ENCODE peak calls at places on chromosomes 7 and 10, in nine cellular contexts. Y, C, T, S, I, A, Z, W and H are unnamed samples.

GRCh38 chr10:86367339-86367951 is 850 bp upstream of the GRID1 start:
- DNase-seq in W (peak; percentile 71), S (peak; percentile 71), Z (no peak), T (no peak), A (no peak), Y (no peak), C (no peak), I (peak; percentile 59), H (peak; percentile 39)

GRCh38 chr10:113169853-113170455 is 219.9 kb downstream of the TCF7L2 start:
- DNase-seq in S (no peak), Y (peak; percentile 58), W (no peak), C (no peak), Z (no peak), T (no peak), I (no peak), A (no peak), H (no peak)

GRCh38 chr7:21013765-21014502 is 227.2 kb upstream of the SP8 start:
- DNase-seq in C (no peak), T (peak; percentile 75), A (no peak), S (no peak), Z (no peak), I (no peak), Y (no peak), W (no peak), H (no peak)

GRCh38 chr7:18610331-18610948 is 114.9 kb downstream of the HDAC9 start:
- DNase-seq in S (peak; percentile 84), T (peak; percentile 60), Y (peak; percentile 30), Z (peak; percentile 44), A (peak; percentile 25), C (peak; percentile 46), I (peak; percentile 64), W (peak; percentile 11), H (peak; percentile 19)

GRCh38 chr7:20959281-20959680 is 172.6 kb upstream of the SP8 start:
- DNase-seq in S (no peak), Y (no peak), A (no peak), W (no peak), Z (no peak), I (no peak), C (no peak), T (peak; percentile 92), H (no peak)

GRCh38 chr7:100947792-100948191 is 1.5 kb upstream of the MUC3A start:
- DNase-seq in S (no peak), Y (no peak), W (no peak), T (no peak), Z (no peak), I (no peak), A (no peak), C (no peak), H (no peak)

GRCh38 chr10:30433779-30434272 is at the start of gene MAP3K8:
- DNase-seq in A (peak; percentile 93), C (peak; percentile 85), W (peak; percentile 92), Y (peak; percentile 85), I (peak; percentile 93), S (peak; percentile 87), Z (peak; percentile 71), T (peak; percentile 79), H (peak; percentile 93)

GRCh38 chr10:3803295-3803883 is 18.4 kb upstream of the KLF6 start:
- DNase-seq in W (no peak), Z (no peak), C (no peak), S (no peak), A (peak; percentile 71), I (no peak), T (peak; percentile 23), Y (no peak), H (peak; percentile 88)

GRCh38 chr7:154388412-154388811 is 336.2 kb downstream of the DPP6 start:
- DNase-seq in A (no peak), T (no peak), S (no peak), Y (no peak), Z (no peak), I (no peak), C (no peak), W (peak; percentile 88), H (no peak)

GRCh38 chr7:43764039-43764789 is 5.7 kb downstream of the BLVRA start:
- DNase-seq in C (peak; percentile 4), Y (no peak), T (peak; percentile 57), Z (no peak), A (peak; percentile 27), W (no peak), I (no peak), S (no peak), H (no peak)

GRCh38 chr7:32319019-32319382 is 171.2 kb downstream of the LSM5 start:
- DNase-seq in A (no peak), W (no peak), Z (no peak), C (no peak), S (peak; percentile 16), I (no peak), T (no peak), Y (no peak), H (no peak)

GRCh38 chr7:100602889-100603696 is 930 bp downstream of the PCOLCE start:
- DNase-seq in W (peak; percentile 98), I (peak; percentile 83), C (no peak), T (no peak), A (peak; percentile 86), S (peak; percentile 94), Y (no peak), Z (no peak), H (peak; percentile 86)

GRCh38 chr7:139896288-139896687 is 67.2 kb downstream of the TBXAS1 start:
- DNase-seq in T (no peak), I (no peak), Z (no peak), S (no peak), W (no peak), Y (no peak), A (no peak), C (no peak), H (no peak)

GRCh38 chr10:97427571-97428179 is 1.7 kb downstream of the PGAM1 start:
- DNase-seq in Y (no peak), Z (no peak), I (peak; percentile 82), S (peak; percentile 94), W (peak; percentile 33), T (no peak), C (no peak), A (peak; percentile 68), H (peak; percentile 70)

GRCh38 chr7:119713606-119714005 is 559.4 kb upstream of the KCND2 start:
- DNase-seq in Y (no peak), A (no peak), C (no peak), W (no peak), S (no peak), T (no peak), Z (no peak), I (no peak), H (no peak)

GRCh38 chr10:130652544-130652943 is 516.4 kb downstream of the GLRX3 start:
- DNase-seq in Y (no peak), W (no peak), A (no peak), I (no peak), S (no peak), C (no peak), T (no peak), Z (no peak), H (peak; percentile 5)

GRCh38 chr10:71708301-71708703 is 11.3 kb downstream of the C10orf105 start:
- DNase-seq in Y (peak; percentile 24), W (peak; percentile 90), Z (no peak), T (peak; percentile 44), I (peak; percentile 85), S (peak; percentile 82), A (peak; percentile 75), C (peak; percentile 73), H (peak; percentile 57)

GRCh38 chr7:151131622-151132293 is 35.7 kb downstream of the GBX1 start:
- DNase-seq in S (no peak), C (no peak), Z (no peak), A (no peak), T (no peak), I (no peak), Y (no peak), W (peak; percentile 87), H (no peak)

GRCh38 chr7:80611779-80612178 is 26.7 kb upstream of the CD36 start:
- DNase-seq in W (no peak), Y (no peak), I (no peak), A (peak; percentile 40), Z (peak; percentile 21), S (no peak), C (no peak), T (peak; percentile 87), H (peak; percentile 53)
- TF ChIP-seq EZH2phosphoT487 in W (no peak), Y (no peak), I (no peak), A (no peak), Z (no peak), S (no peak), C (no peak), T (no peak), H (no peak)

DNA sequence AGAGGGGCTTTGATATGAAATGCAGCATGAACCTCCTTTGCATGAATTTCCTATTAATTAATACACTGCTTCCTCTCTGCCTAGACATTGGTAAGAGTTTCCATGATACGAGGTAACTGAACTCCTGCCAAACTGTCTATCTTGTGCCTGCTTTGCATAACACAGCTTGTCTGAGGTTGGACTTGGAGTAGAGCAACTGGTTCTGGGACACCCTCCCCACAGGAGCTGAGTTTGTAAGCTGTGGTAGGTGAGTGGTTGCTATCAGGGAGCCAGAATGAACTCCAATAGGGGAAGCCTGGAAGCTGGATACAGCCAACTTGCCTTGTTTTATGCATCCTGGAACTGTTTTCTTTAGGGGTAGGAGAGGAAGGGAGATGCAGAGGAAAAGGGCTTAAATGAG is 73.3 kb upstream of the GPR158 start:
- DNase-seq in A (no peak), W (no peak), T (no peak), I (no peak), Z (no peak), Y (no peak), C (no peak), S (no peak), H (no peak)
- TF ChIP-seq EZH2phosphoT487 in A (no peak), W (no peak), T (no peak), I (no peak), Z (no peak), Y (no peak), C (no peak), S (no peak), H (no peak)

GRCh38 chr10:133102415-133103095 is 14.8 kb downstream of the ADGRA1 start:
- DNase-seq in S (no peak), C (no peak), I (no peak), T (no peak), A (no peak), Z (no peak), W (no peak), Y (no peak), H (no peak)
- TF ChIP-seq EZH2phosphoT487 in S (no peak), C (no peak), I (no peak), T (no peak), A (no peak), Z (no peak), W (no peak), Y (no peak), H (no peak)

GRCh38 chr7:92808635-92809034 is 27.7 kb downstream of the CDK6 start:
- DNase-seq in T (no peak), Y (no peak), Z (no peak), W (no peak), S (no peak), A (no peak), C (no peak), I (no peak), H (no peak)

GRCh38 chr7:92808006-92808405 is 28.4 kb downstream of the CDK6 start:
- DNase-seq in W (no peak), Y (no peak), A (no peak), C (no peak), T (no peak), I (no peak), S (no peak), Z (no peak), H (peak; percentile 76)

GRCh38 chr7:92810242-92810611 is 26.1 kb downstream of the CDK6 start:
- DNase-seq in Y (peak; percentile 59), A (no peak), C (peak; percentile 24), S (no peak), I (no peak), Z (no peak), T (no peak), W (no peak), H (no peak)

GRCh38 chr7:92811158-92811557 is 25.2 kb downstream of the CDK6 start:
- DNase-seq in S (no peak), Z (no peak), I (no peak), T (no peak), W (no peak), C (no peak), A (no peak), Y (no peak), H (no peak)

GRCh38 chr7:92809397-92810241 is 26.8 kb downstream of the CDK6 start:
- DNase-seq in W (no peak), I (peak; percentile 21), S (peak; percentile 81), Y (peak; percentile 97), Z (peak; percentile 76), A (peak; percentile 85), T (peak; percentile 89), C (peak; percentile 80), H (peak; percentile 95)
- TF ChIP-seq EZH2phosphoT487 in W (no peak), I (no peak), S (no peak), Y (no peak), Z (no peak), A (no peak), T (no peak), C (no peak), H (no peak)